ENCODE peak calls at places on chromosome 2, in six cellular contexts. K, L, Y, E, V and B are unnamed samples.

GRCh38 chr2:12819098-12819465 is 102.3 kb downstream of the TRIB2 start:
- DNase-seq in L (no peak), E (peak; percentile 98), V (no peak), K (peak; percentile 99), Y (no peak), B (peak; percentile 77)

GRCh38 chr2:200788129-200788718 is 23.5 kb upstream of the BZW1 start:
- DNase-seq in L (no peak), V (no peak), E (peak; percentile 69), K (peak; percentile 78), Y (no peak), B (no peak)

GRCh38 chr2:222939208-222939846 is 78.5 kb downstream of the ACSL3 start:
- DNase-seq in Y (peak; percentile 67), K (peak; percentile 68), E (peak; percentile 77), L (peak; percentile 84), V (peak; percentile 94), B (peak; percentile 63)

GRCh38 chr2:142495141-142495540 is 364.3 kb upstream of the LRP1B start:
- DNase-seq in V (no peak), E (no peak), Y (no peak), K (no peak), L (no peak), B (no peak)

GRCh38 chr2:63740943-63741342 is 100.8 kb upstream of the UGP2 start:
- DNase-seq in Y (no peak), V (no peak), K (no peak), L (no peak), E (no peak), B (no peak)

GRCh38 chr2:169193624-169194023 is 124.3 kb downstream of the DHRS9 start:
- DNase-seq in Y (no peak), V (no peak), E (no peak), L (no peak), K (no peak), B (no peak)

GRCh38 chr2:215486973-215487372 is 51.1 kb upstream of the FN1 start:
- DNase-seq in L (no peak), Y (no peak), E (no peak), K (no peak), V (no peak), B (peak; percentile 64)

GRCh38 chr2:40666438-40666837 is 214.5 kb upstream of the SLC8A1 start:
- DNase-seq in Y (no peak), L (no peak), K (no peak), V (no peak), E (no peak), B (no peak)

GRCh38 chr2:73938761-73939352 is 12.2 kb downstream of the DGUOK start:
- DNase-seq in E (peak; percentile 37), V (no peak), L (no peak), Y (no peak), K (peak; percentile 79), B (no peak)

DNA sequence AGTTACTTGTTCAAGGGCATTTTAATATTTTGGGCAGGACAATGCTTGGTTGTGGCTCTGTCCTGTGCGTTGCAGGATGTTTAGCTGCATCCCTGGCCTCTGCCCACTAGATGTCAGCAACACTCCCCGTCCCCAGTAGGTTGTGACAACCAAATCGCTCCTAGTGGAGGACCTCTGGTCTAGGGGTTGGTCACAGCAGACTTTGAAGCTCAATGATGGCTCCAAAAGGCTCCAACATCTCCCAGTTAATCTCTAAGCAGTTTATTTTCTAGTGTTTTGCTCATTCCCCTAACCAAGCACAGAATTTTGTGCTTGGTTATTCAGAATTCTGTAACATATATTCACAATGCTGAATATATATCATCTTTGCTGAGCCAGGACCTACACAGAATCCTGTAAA is 67.0 kb downstream of the CHRNA1 start:
- DNase-seq in E (peak; percentile 75), V (peak; percentile 70), Y (peak; percentile 42), K (peak; percentile 57), L (peak; percentile 81), B (peak; percentile 87)
- H2AFZ ChIP-seq in E (no peak overlapping the region), V (peak overlapping the region; percentile 42), Y (peak overlapping the region; percentile 65), K (no peak overlapping the region), L (no peak overlapping the region), B (no peak overlapping the region)

GRCh38 chr2:201909348-201909747 is 103.0 kb downstream of the CDK15 start:
- DNase-seq in E (peak; percentile 81), Y (no peak), K (peak; percentile 97), L (no peak), V (no peak), B (peak; percentile 15)

GRCh38 chr2:201908901-201909300 is 102.6 kb downstream of the CDK15 start:
- DNase-seq in V (no peak), E (no peak), L (no peak), K (peak; percentile 67), Y (no peak), B (peak; percentile 7)

GRCh38 chr2:201909961-201910361 is 103.6 kb downstream of the CDK15 start:
- DNase-seq in L (no peak), V (no peak), K (peak; percentile 80), E (peak; percentile 87), Y (no peak), B (no peak)

GRCh38 chr2:201904529-201905420 is 98.4 kb downstream of the CDK15 start:
- DNase-seq in V (no peak), K (peak; percentile 65), Y (no peak), E (peak; percentile 9), L (no peak), B (no peak)

GRCh38 chr2:201907128-201907886 is 101.0 kb downstream of the CDK15 start:
- DNase-seq in V (no peak), E (peak; percentile 20), L (no peak), Y (no peak), K (peak; percentile 19), B (no peak)
- H2AK5ac ChIP-seq in V (no peak overlapping the region), E (peak overlapping the region; percentile 58), L (no peak overlapping the region), Y (no peak overlapping the region), K (peak overlapping the region; percentile 85), B (no peak overlapping the region)

GRCh38 chr2:122096788-122097187 is 341.3 kb downstream of the TSN start:
- DNase-seq in V (no peak), K (no peak), L (no peak), E (no peak), Y (no peak), B (no peak)
- H2AFZ ChIP-seq in V (no peak overlapping the region), K (no peak overlapping the region), L (no peak overlapping the region), E (no peak overlapping the region), Y (no peak overlapping the region), B (no peak overlapping the region)

GRCh38 chr2:20487030-20487391 is 40.1 kb downstream of the RHOB start:
- DNase-seq in K (no peak), Y (no peak), V (no peak), L (no peak), E (no peak), B (no peak)
- H2AK5ac ChIP-seq in K (no peak overlapping the region), Y (no peak overlapping the region), V (no peak overlapping the region), L (no peak overlapping the region), E (peak overlapping the region; percentile 43), B (peak overlapping the region; percentile 8)

GRCh38 chr2:146734791-146735190 is 1110.0 kb upstream of the ACVR2A start:
- DNase-seq in V (no peak), K (no peak), L (no peak), E (no peak), Y (no peak), B (peak; percentile 55)
- H2AFZ ChIP-seq in V (peak overlapping the region; percentile 78), K (no peak overlapping the region), L (no peak overlapping the region), E (no peak overlapping the region), Y (no peak overlapping the region), B (no peak overlapping the region)

GRCh38 chr2:27050996-27051901 is at the start of gene AGBL5:
- DNase-seq in V (peak; percentile 98), K (peak; percentile 90), L (peak; percentile 96), E (peak; percentile 94), Y (peak; percentile 96), B (peak; percentile 96)

GRCh38 chr2:27053776-27054175 is 2.3 kb downstream of the AGBL5 start:
- DNase-seq in Y (no peak), K (no peak), L (no peak), V (no peak), E (no peak), B (no peak)

GRCh38 chr2:27053321-27053720 is 1.9 kb downstream of the AGBL5 start:
- DNase-seq in K (no peak), E (no peak), L (no peak), V (no peak), Y (no peak), B (no peak)

GRCh38 chr2:27050281-27050995 is 1.0 kb upstream of the AGBL5 start:
- DNase-seq in E (peak; percentile 98), L (peak; percentile 95), V (peak; percentile 98), K (peak; percentile 98), Y (peak; percentile 98), B (peak; percentile 96)

GRCh38 chr2:27051902-27052645 is 606 bp downstream of the AGBL5 start:
- DNase-seq in L (peak; percentile 37), V (peak; percentile 87), E (peak; percentile 20), K (no peak), Y (no peak), B (no peak)
- H2AK5ac ChIP-seq in L (no peak overlapping the region), V (no peak overlapping the region), E (no peak overlapping the region), K (peak overlapping the region; percentile 47), Y (peak overlapping the region; percentile 67), B (peak overlapping the region; percentile 46)

DNA sequence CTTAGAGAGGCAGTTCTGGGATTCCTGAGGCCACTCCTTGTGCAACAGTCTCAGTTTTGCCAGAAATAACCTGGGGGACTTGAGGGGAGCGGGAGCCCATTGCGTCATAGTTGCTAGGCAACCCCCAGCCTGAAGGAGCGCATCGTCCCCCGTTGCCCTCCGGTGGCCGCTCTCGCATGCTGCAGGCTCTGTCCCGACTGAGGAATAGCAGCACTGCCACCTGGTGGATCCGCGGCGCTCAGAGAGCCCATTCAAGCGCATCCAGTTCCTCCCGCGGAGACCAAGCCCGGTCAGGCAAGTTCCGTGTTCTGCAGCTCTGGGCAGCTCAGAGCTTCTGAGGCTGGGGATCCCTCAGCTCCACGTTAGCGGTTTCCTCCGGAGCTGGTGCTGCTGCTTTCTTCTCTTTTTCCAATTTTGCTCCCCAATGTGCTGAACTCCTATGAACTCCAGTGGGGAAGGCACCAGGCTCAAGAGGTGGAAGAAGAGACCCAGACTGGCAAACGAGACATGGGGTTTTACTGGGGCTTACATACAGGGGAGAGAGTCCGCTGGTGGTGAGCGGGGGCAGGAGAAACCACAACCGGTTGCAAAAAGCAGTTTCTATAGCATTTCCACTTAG is 15.1 kb downstream of the SLC4A3 start:
- DNase-seq in Y (peak; percentile 90), V (peak; percentile 96), K (peak; percentile 94), E (peak; percentile 95), L (peak; percentile 98), B (peak; percentile 98)
- H2AFZ ChIP-seq in Y (peak overlapping the region; percentile 73), V (peak overlapping the region; percentile 1), K (peak overlapping the region; percentile 65), E (no peak overlapping the region), L (no peak overlapping the region), B (peak overlapping the region; percentile 19)